ENCODE peak calls at places on chromosomes 5 and 9, in eight cellular contexts. One of them, this sample, is unnamed.

GRCh38 chr5:143006511-143006910 is 236.3 kb downstream of the ARHGAP26 start:
- DNase-seq in EL: no peak
- DNase-seq in HEK293T: no peak
- DNase-seq in stimulated activated CD4-positive, alpha-beta T cell treated with anti-CD3 and anti-CD28 coated beads, Interleukin-4, amount 100 ng/mL, for 1 hour: no peak
- DNase-seq in HS-27A: no peak
- DNase-seq in stromal cell of bone marrow: no peak
- DNase-seq in neuronal stem cell: no peak
- DNase-seq in activated gamma-delta T cell treated with Interleukin-2 at 50 U/mL for 16 hours: no peak
- DNase-seq in this sample: no peak

GRCh38 chr5:16857635-16858034 is 78.5 kb downstream of the MYO10 start:
- DNase-seq in EL: peak; percentile 23
- DNase-seq in HEK293T: no peak
- DNase-seq in stimulated activated CD4-positive, alpha-beta T cell treated with anti-CD3 and anti-CD28 coated beads, Interleukin-4, amount 100 ng/mL, for 1 hour: no peak
- DNase-seq in HS-27A: no peak
- DNase-seq in stromal cell of bone marrow: no peak
- DNase-seq in neuronal stem cell: no peak
- DNase-seq in activated gamma-delta T cell treated with Interleukin-2 at 50 U/mL for 16 hours: no peak
- DNase-seq in this sample: no peak

GRCh38 chr9:116546711-116547581 is 140.2 kb upstream of the TRIM32 start:
- DNase-seq in EL: no peak
- DNase-seq in HEK293T: no peak
- DNase-seq in stimulated activated CD4-positive, alpha-beta T cell treated with anti-CD3 and anti-CD28 coated beads, Interleukin-4, amount 100 ng/mL, for 1 hour: no peak
- DNase-seq in HS-27A: no peak
- DNase-seq in stromal cell of bone marrow: peak; percentile 40
- DNase-seq in neuronal stem cell: no peak
- DNase-seq in activated gamma-delta T cell treated with Interleukin-2 at 50 U/mL for 16 hours: no peak
- DNase-seq in this sample: peak; percentile 86

GRCh38 chr5:68464424-68464823 is 248.9 kb downstream of the PIK3R1 start:
- DNase-seq in EL: peak; percentile 41
- DNase-seq in HEK293T: no peak
- DNase-seq in stimulated activated CD4-positive, alpha-beta T cell treated with anti-CD3 and anti-CD28 coated beads, Interleukin-4, amount 100 ng/mL, for 1 hour: peak; percentile 47
- DNase-seq in HS-27A: no peak
- DNase-seq in stromal cell of bone marrow: no peak
- DNase-seq in neuronal stem cell: no peak
- DNase-seq in activated gamma-delta T cell treated with Interleukin-2 at 50 U/mL for 16 hours: peak; percentile 27
- DNase-seq in this sample: no peak

GRCh38 chr9:119811030-119811429 is 441.8 kb upstream of the BRINP1 start:
- DNase-seq in EL: peak; percentile 45
- DNase-seq in HEK293T: no peak
- DNase-seq in stimulated activated CD4-positive, alpha-beta T cell treated with anti-CD3 and anti-CD28 coated beads, Interleukin-4, amount 100 ng/mL, for 1 hour: no peak
- DNase-seq in HS-27A: peak; percentile 55
- DNase-seq in stromal cell of bone marrow: peak; percentile 68
- DNase-seq in neuronal stem cell: no peak
- DNase-seq in activated gamma-delta T cell treated with Interleukin-2 at 50 U/mL for 16 hours: no peak
- DNase-seq in this sample: peak; percentile 83

GRCh38 chr5:127957183-127957582 is 126.4 kb upstream of the SLC12A2 start:
- DNase-seq in EL: peak; percentile 78
- DNase-seq in HEK293T: no peak
- DNase-seq in stimulated activated CD4-positive, alpha-beta T cell treated with anti-CD3 and anti-CD28 coated beads, Interleukin-4, amount 100 ng/mL, for 1 hour: no peak
- DNase-seq in HS-27A: no peak
- DNase-seq in stromal cell of bone marrow: no peak
- DNase-seq in neuronal stem cell: no peak
- DNase-seq in activated gamma-delta T cell treated with Interleukin-2 at 50 U/mL for 16 hours: no peak
- DNase-seq in this sample: peak; percentile 27

GRCh38 chr5:170681013-170681433 is 102.5 kb upstream of the GABRP start:
- DNase-seq in EL: peak; percentile 33
- DNase-seq in HEK293T: peak; percentile 78
- DNase-seq in stimulated activated CD4-positive, alpha-beta T cell treated with anti-CD3 and anti-CD28 coated beads, Interleukin-4, amount 100 ng/mL, for 1 hour: peak; percentile 35
- DNase-seq in HS-27A: no peak
- DNase-seq in stromal cell of bone marrow: peak; percentile 8
- DNase-seq in neuronal stem cell: peak; percentile 77
- DNase-seq in activated gamma-delta T cell treated with Interleukin-2 at 50 U/mL for 16 hours: peak; percentile 10
- DNase-seq in this sample: peak; percentile 42

GRCh38 chr9:121029469-121029868 is 20.6 kb downstream of the C5 start:
- DNase-seq in EL: no peak
- DNase-seq in HEK293T: no peak
- DNase-seq in stimulated activated CD4-positive, alpha-beta T cell treated with anti-CD3 and anti-CD28 coated beads, Interleukin-4, amount 100 ng/mL, for 1 hour: no peak
- DNase-seq in HS-27A: no peak
- DNase-seq in stromal cell of bone marrow: no peak
- DNase-seq in neuronal stem cell: no peak
- DNase-seq in activated gamma-delta T cell treated with Interleukin-2 at 50 U/mL for 16 hours: no peak
- DNase-seq in this sample: no peak

GRCh38 chr5:57383093-57383861 is 99.3 kb downstream of the ACTBL2 start:
- DNase-seq in EL: peak; percentile 93
- DNase-seq in HEK293T: peak; percentile 14
- DNase-seq in stimulated activated CD4-positive, alpha-beta T cell treated with anti-CD3 and anti-CD28 coated beads, Interleukin-4, amount 100 ng/mL, for 1 hour: peak; percentile 15
- DNase-seq in HS-27A: peak; percentile 70
- DNase-seq in stromal cell of bone marrow: peak; percentile 74
- DNase-seq in neuronal stem cell: no peak
- DNase-seq in activated gamma-delta T cell treated with Interleukin-2 at 50 U/mL for 16 hours: no peak
- DNase-seq in this sample: peak; percentile 79

GRCh38 chr9:38620483-38621433 is at the start of gene ANKRD18A:
- DNase-seq in EL: peak; percentile 71
- DNase-seq in HEK293T: peak; percentile 83
- DNase-seq in stimulated activated CD4-positive, alpha-beta T cell treated with anti-CD3 and anti-CD28 coated beads, Interleukin-4, amount 100 ng/mL, for 1 hour: peak; percentile 74
- DNase-seq in HS-27A: no peak
- DNase-seq in stromal cell of bone marrow: no peak
- DNase-seq in neuronal stem cell: peak; percentile 85
- DNase-seq in activated gamma-delta T cell treated with Interleukin-2 at 50 U/mL for 16 hours: peak; percentile 38
- DNase-seq in this sample: peak; percentile 87